ENCODE peak calls at places on chromosomes 12 and 14, in eight cellular contexts. E is H1, D is HepG2, X is endothelial cell of umbilical vein, M is A549, C is GM12878, K is K562, S is HCT116. U is an unnamed sample.

GRCh38 chr14:34243001-34243400 is 219.0 kb downstream of the SPTSSA start:
- DNase-seq in E (no peak), D (no peak), X (no peak), M (no peak), C (no peak), K (no peak), S (no peak), U (no peak)

GRCh38 chr14:94569381-94570001 is 8.2 kb downstream of the SERPINA4 start:
- DNase-seq in E (no peak), D (peak; percentile 62), X (no peak), M (no peak), C (no peak), K (no peak), S (no peak), U (no peak)

GRCh38 chr12:23099604-23100003 is 474.6 kb downstream of the ETNK1 start:
- DNase-seq in E (peak; percentile 21), D (no peak), X (no peak), M (no peak), C (no peak), K (no peak), S (no peak), U (no peak)

GRCh38 chr12:120830052-120830940 is 73.9 kb downstream of the SPPL3 start:
- DNase-seq in E (no peak), D (peak; percentile 34), X (no peak), M (no peak), C (no peak), K (no peak), S (no peak), U (no peak)

GRCh38 chr14:58055497-58055896 is 96.5 kb downstream of the ARMH4 start:
- DNase-seq in E (no peak), D (no peak), X (no peak), M (no peak), C (no peak), K (no peak), S (no peak), U (no peak)

GRCh38 chr12:47721431-47721973 is 3.8 kb downstream of the ENDOU start:
- DNase-seq in E (no peak), D (no peak), X (no peak), M (no peak), C (no peak), K (no peak), S (no peak), U (peak; percentile 83)

GRCh38 chr14:106843951-106844483 is 1317.6 kb downstream of the TMEM121 start:
- DNase-seq in E (no peak), D (no peak), X (no peak), M (peak; percentile 23), C (no peak), K (no peak), S (no peak), U (peak; percentile 75)

GRCh38 chr12:95548056-95548538 is 3.2 kb downstream of the USP44 start:
- DNase-seq in E (no peak), D (no peak), X (peak; percentile 32), M (no peak), C (no peak), K (peak; percentile 15), S (no peak), U (no peak)

GRCh38 chr12:96371787-96372699 is 28.2 kb downstream of the CDK17 start:
- DNase-seq in E (no peak), D (no peak), X (no peak), M (no peak), C (no peak), K (no peak), S (no peak), U (no peak)

GRCh38 chr14:101980700-101981099 is 16.3 kb downstream of the DYNC1H1 start:
- DNase-seq in E (no peak), D (peak; percentile 35), X (peak; percentile 90), M (peak; percentile 56), C (peak; percentile 77), K (no peak), S (peak; percentile 73), U (peak; percentile 40)

GRCh38 chr12:1936406-1937320 is 18.2 kb upstream of the CACNA2D4 start:
- DNase-seq in E (no peak), D (no peak), X (peak; percentile 20), M (peak; percentile 13), C (no peak), K (no peak), S (no peak), U (no peak)

GRCh38 chr14:101227611-101228594 is 324.4 kb upstream of the RTL1 start:
- DNase-seq in E (no peak), D (no peak), X (no peak), M (no peak), C (no peak), K (no peak), S (no peak), U (no peak)

GRCh38 chr14:61300209-61300608 is 19.1 kb upstream of the TMEM30B start:
- DNase-seq in E (no peak), D (no peak), X (peak; percentile 50), M (no peak), C (no peak), K (no peak), S (no peak), U (no peak)

GRCh38 chr12:22333751-22334695 is 484 bp downstream of the ST8SIA1 start:
- DNase-seq in E (no peak), D (no peak), X (no peak), M (no peak), C (no peak), K (no peak), S (no peak), U (no peak)

GRCh38 chr14:96162741-96163140 is 41.9 kb upstream of the BDKRB2 start:
- DNase-seq in E (no peak), D (no peak), X (no peak), M (no peak), C (no peak), K (no peak), S (no peak), U (no peak)

GRCh38 chr12:104747956-104748355 is 210.1 kb downstream of the SLC41A2 start:
- DNase-seq in E (no peak), D (no peak), X (no peak), M (no peak), C (no peak), K (no peak), S (no peak), U (no peak)

DNA sequence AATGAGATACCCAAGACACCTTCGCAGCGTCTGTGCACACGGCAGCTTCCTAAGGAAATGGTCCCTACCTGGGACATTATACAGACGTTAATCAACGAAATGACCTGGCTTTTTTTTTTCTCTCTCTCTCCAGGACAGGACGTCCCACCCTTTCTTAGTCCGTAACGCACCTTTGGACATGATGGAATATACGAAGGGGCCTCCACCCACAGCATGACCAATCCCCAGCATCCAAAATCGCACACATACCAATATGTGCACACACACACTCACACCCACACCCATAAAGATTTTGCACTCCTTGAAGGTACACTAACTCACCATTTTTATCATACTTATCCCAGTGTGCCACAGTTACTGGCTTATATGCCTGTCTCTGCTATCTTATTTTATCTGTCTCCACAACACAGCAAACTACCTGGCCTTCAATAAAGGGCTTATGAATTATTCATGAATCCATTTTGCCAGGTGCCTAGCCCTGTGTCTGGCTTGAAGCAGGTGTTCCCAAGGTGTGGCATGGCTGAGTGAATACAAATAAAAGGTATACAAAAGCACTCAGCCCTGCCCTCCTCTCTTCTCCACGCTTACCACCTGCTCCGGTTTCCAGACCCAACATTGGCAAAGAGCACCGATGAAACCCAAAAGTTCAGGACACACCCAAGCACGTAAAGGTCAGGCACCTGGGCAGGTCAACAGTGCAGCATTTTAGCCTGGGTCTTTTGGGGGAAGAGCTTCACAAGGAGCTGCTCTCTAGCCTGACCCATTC is 2.2 kb downstream of the SCNN1A start:
- DNase-seq in E (no peak), D (no peak), X (no peak), M (no peak), C (no peak), K (no peak), S (peak; percentile 65), U (no peak)
- H3K4me3 ChIP-seq in E (peak overlapping the region; percentile 64), D (peak overlapping the region; percentile 41), X (no peak overlapping the region), M (no peak overlapping the region), C (no peak overlapping the region), K (no peak overlapping the region), S (peak overlapping the region; percentile 54), U (no peak overlapping the region)

GRCh38 chr12:75840994-75841355 is 190.6 kb downstream of the PHLDA1 start:
- DNase-seq in E (no peak), D (no peak), X (no peak), M (no peak), C (no peak), K (no peak), S (no peak), U (no peak)
- TF ChIP-seq MAX in E (no peak), D (no peak), X (no peak), M (no peak), C (no peak), K (no peak), S (no peak), U (no peak)

GRCh38 chr12:118052324-118053070 is 8.5 kb downstream of the WSB2 start:
- DNase-seq in E (no peak), D (peak; percentile 99), X (peak; percentile 96), M (peak; percentile 98), C (no peak), K (no peak), S (peak; percentile 97), U (peak; percentile 70)
- TF ChIP-seq POLR2A in E (no peak), D (peak; percentile 42), X (no peak), M (no peak), C (no peak), K (no peak), S (no peak), U (no peak)

GRCh38 chr14:54366726-54367707 is 29.8 kb upstream of the CDKN3 start:
- DNase-seq in E (no peak), D (peak; percentile 84), X (peak; percentile 69), M (peak; percentile 38), C (no peak), K (peak; percentile 12), S (peak; percentile 49), U (peak; percentile 58)
- H3K4me3 ChIP-seq in E (no peak overlapping the region), D (peak overlapping the region; percentile 53), X (no peak overlapping the region), M (no peak overlapping the region), C (no peak overlapping the region), K (no peak overlapping the region), S (no peak overlapping the region), U (no peak overlapping the region)

GRCh38 chr12:91180577-91180976 is 2.0 kb downstream of the DCN start:
- DNase-seq in E (no peak), D (no peak), X (peak; percentile 41), M (no peak), C (no peak), K (no peak), S (no peak), U (no peak)
- TF ChIP-seq MAX in E (no peak), D (no peak), X (no peak), M (no peak), C (no peak), K (no peak), S (no peak), U (no peak)

DNA sequence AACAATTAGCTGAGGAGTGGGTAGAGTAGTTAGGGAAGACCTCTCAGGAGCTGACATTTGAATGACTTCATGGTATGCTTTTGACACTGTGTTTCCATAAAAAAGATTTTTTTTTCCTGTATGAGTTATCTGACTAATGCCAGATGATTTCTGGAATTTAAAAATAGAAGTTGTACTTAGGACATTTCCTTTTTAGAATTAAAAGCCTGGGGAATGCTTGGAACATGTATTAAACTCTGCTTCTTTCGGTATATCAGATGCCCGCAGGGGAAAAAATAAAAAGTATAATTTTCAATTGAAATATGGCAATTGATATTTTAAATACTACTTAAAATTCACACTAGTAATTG is 41.1 kb downstream of the BRMS1L start:
- DNase-seq in E (no peak), D (no peak), X (peak; percentile 50), M (no peak), C (no peak), K (no peak), S (no peak), U (no peak)
- TF ChIP-seq POLR2A in E (no peak), D (no peak), X (no peak), M (no peak), C (no peak), K (no peak), S (no peak), U (no peak)